ENCODE peak calls at places on chromosomes 4 and X, in seven cellular contexts. One of them, this sample, is unnamed.
A peak's percentile ranks its signal among the peaks of the same experiment; 100 is the strongest.

GRCh38 chr4:81032805-81033684 is 2.5 kb downstream of the BMP3 start:
- DNase-seq in stimulated activated CD8-positive, alpha-beta memory T cell treated with anti-CD3 and anti-CD28 coated beads, Interleukin-4, amount 100 ng/mL, for 24 hours: no peak
- DNase-seq in pulmonary artery endothelial cell: no peak
- DNase-seq in SK-N-SH: no peak
- DNase-seq in HFFc6: no peak
- DNase-seq in left ventricle myocardium inferior: no peak
- DNase-seq in activated T-cell treated with anti-CD3 and anti-CD28 coated beads, Interleukin-2, amount 50 U/mL, for 72 hours: no peak
- DNase-seq in this sample: no peak

GRCh38 chr4:2767046-2767704 is 11.0 kb upstream of the TNIP2 start:
- DNase-seq in activated T-cell treated with anti-CD3 and anti-CD28 coated beads, Interleukin-2, amount 50 U/mL, for 72 hours: no peak
- DNase-seq in SK-N-SH: peak; percentile 29
- DNase-seq in left ventricle myocardium inferior: no peak
- DNase-seq in stimulated activated CD8-positive, alpha-beta memory T cell treated with anti-CD3 and anti-CD28 coated beads, Interleukin-4, amount 100 ng/mL, for 24 hours: no peak
- DNase-seq in HFFc6: no peak
- DNase-seq in pulmonary artery endothelial cell: no peak
- DNase-seq in this sample: peak; percentile 46

GRCh38 chr4:87058272-87059073 is 123.7 kb downstream of the AFF1 start:
- DNase-seq in HFFc6: no peak
- DNase-seq in pulmonary artery endothelial cell: no peak
- DNase-seq in left ventricle myocardium inferior: no peak
- DNase-seq in SK-N-SH: no peak
- DNase-seq in activated T-cell treated with anti-CD3 and anti-CD28 coated beads, Interleukin-2, amount 50 U/mL, for 72 hours: peak; percentile 71
- DNase-seq in stimulated activated CD8-positive, alpha-beta memory T cell treated with anti-CD3 and anti-CD28 coated beads, Interleukin-4, amount 100 ng/mL, for 24 hours: peak; percentile 24
- DNase-seq in this sample: no peak

GRCh38 chr4:40952672-40953071 is 202.9 kb downstream of the NSUN7 start:
- DNase-seq in HFFc6: no peak
- DNase-seq in activated T-cell treated with anti-CD3 and anti-CD28 coated beads, Interleukin-2, amount 50 U/mL, for 72 hours: no peak
- DNase-seq in stimulated activated CD8-positive, alpha-beta memory T cell treated with anti-CD3 and anti-CD28 coated beads, Interleukin-4, amount 100 ng/mL, for 24 hours: no peak
- DNase-seq in SK-N-SH: no peak
- DNase-seq in left ventricle myocardium inferior: no peak
- DNase-seq in pulmonary artery endothelial cell: no peak
- DNase-seq in this sample: no peak

GRCh38 chr4:108068422-108068821 is 78.7 kb downstream of the HADH start:
- DNase-seq in stimulated activated CD8-positive, alpha-beta memory T cell treated with anti-CD3 and anti-CD28 coated beads, Interleukin-4, amount 100 ng/mL, for 24 hours: no peak
- DNase-seq in left ventricle myocardium inferior: no peak
- DNase-seq in pulmonary artery endothelial cell: no peak
- DNase-seq in activated T-cell treated with anti-CD3 and anti-CD28 coated beads, Interleukin-2, amount 50 U/mL, for 72 hours: no peak
- DNase-seq in SK-N-SH: no peak
- DNase-seq in HFFc6: no peak
- DNase-seq in this sample: no peak

GRCh38 chr4:185235480-185236154 is 26.2 kb downstream of the SNX25 start:
- DNase-seq in SK-N-SH: peak; percentile 71
- DNase-seq in stimulated activated CD8-positive, alpha-beta memory T cell treated with anti-CD3 and anti-CD28 coated beads, Interleukin-4, amount 100 ng/mL, for 24 hours: no peak
- DNase-seq in pulmonary artery endothelial cell: no peak
- DNase-seq in HFFc6: peak; percentile 79
- DNase-seq in left ventricle myocardium inferior: no peak
- DNase-seq in activated T-cell treated with anti-CD3 and anti-CD28 coated beads, Interleukin-2, amount 50 U/mL, for 72 hours: no peak
- DNase-seq in this sample: no peak

GRCh38 chr4:73404042-73404441 is at the start of gene ALB:
- DNase-seq in left ventricle myocardium inferior: no peak
- DNase-seq in HFFc6: no peak
- DNase-seq in activated T-cell treated with anti-CD3 and anti-CD28 coated beads, Interleukin-2, amount 50 U/mL, for 72 hours: no peak
- DNase-seq in pulmonary artery endothelial cell: no peak
- DNase-seq in stimulated activated CD8-positive, alpha-beta memory T cell treated with anti-CD3 and anti-CD28 coated beads, Interleukin-4, amount 100 ng/mL, for 24 hours: no peak
- DNase-seq in SK-N-SH: no peak
- DNase-seq in this sample: no peak

GRCh38 chr4:154120690-154121089 is 331.8 kb upstream of the SFRP2 start:
- DNase-seq in HFFc6: no peak
- DNase-seq in pulmonary artery endothelial cell: no peak
- DNase-seq in stimulated activated CD8-positive, alpha-beta memory T cell treated with anti-CD3 and anti-CD28 coated beads, Interleukin-4, amount 100 ng/mL, for 24 hours: no peak
- DNase-seq in SK-N-SH: no peak
- DNase-seq in left ventricle myocardium inferior: no peak
- DNase-seq in activated T-cell treated with anti-CD3 and anti-CD28 coated beads, Interleukin-2, amount 50 U/mL, for 72 hours: no peak
- DNase-seq in this sample: no peak

GRCh38 chr4:86302242-86302641 is 57.6 kb downstream of the MAPK10 start:
- DNase-seq in stimulated activated CD8-positive, alpha-beta memory T cell treated with anti-CD3 and anti-CD28 coated beads, Interleukin-4, amount 100 ng/mL, for 24 hours: no peak
- DNase-seq in SK-N-SH: peak; percentile 36
- DNase-seq in HFFc6: no peak
- DNase-seq in pulmonary artery endothelial cell: peak; percentile 78
- DNase-seq in activated T-cell treated with anti-CD3 and anti-CD28 coated beads, Interleukin-2, amount 50 U/mL, for 72 hours: no peak
- DNase-seq in left ventricle myocardium inferior: no peak
- DNase-seq in this sample: no peak

GRCh38 chrX:7218321-7219152 is 70.6 kb upstream of the PUDP start:
- DNase-seq in SK-N-SH: no peak
- DNase-seq in stimulated activated CD8-positive, alpha-beta memory T cell treated with anti-CD3 and anti-CD28 coated beads, Interleukin-4, amount 100 ng/mL, for 24 hours: no peak
- DNase-seq in activated T-cell treated with anti-CD3 and anti-CD28 coated beads, Interleukin-2, amount 50 U/mL, for 72 hours: no peak
- DNase-seq in left ventricle myocardium inferior: no peak
- DNase-seq in pulmonary artery endothelial cell: no peak
- DNase-seq in HFFc6: no peak
- DNase-seq in this sample: no peak

GRCh38 chr4:147236806-147237205 is 244.1 kb upstream of the EDNRA start:
- DNase-seq in left ventricle myocardium inferior: no peak
- DNase-seq in pulmonary artery endothelial cell: peak; percentile 8
- DNase-seq in HFFc6: no peak
- DNase-seq in SK-N-SH: no peak
- DNase-seq in stimulated activated CD8-positive, alpha-beta memory T cell treated with anti-CD3 and anti-CD28 coated beads, Interleukin-4, amount 100 ng/mL, for 24 hours: no peak
- DNase-seq in activated T-cell treated with anti-CD3 and anti-CD28 coated beads, Interleukin-2, amount 50 U/mL, for 72 hours: no peak
- DNase-seq in this sample: no peak

GRCh38 chrX:119105826-119106225 is 21.8 kb downstream of the KIAA1210 start:
- DNase-seq in activated T-cell treated with anti-CD3 and anti-CD28 coated beads, Interleukin-2, amount 50 U/mL, for 72 hours: no peak
- DNase-seq in left ventricle myocardium inferior: no peak
- DNase-seq in stimulated activated CD8-positive, alpha-beta memory T cell treated with anti-CD3 and anti-CD28 coated beads, Interleukin-4, amount 100 ng/mL, for 24 hours: no peak
- DNase-seq in pulmonary artery endothelial cell: no peak
- DNase-seq in HFFc6: peak; percentile 9
- DNase-seq in SK-N-SH: no peak
- DNase-seq in this sample: no peak